ENCODE peak calls at places on chromosomes 3 and 15, in eight cellular contexts. C is right atrium auricular region; L is psoas muscle; S is cardiac muscle cell; W is SJSA1; A is fibroblast of the aortic adventitia; N is CD4-positive, alpha-beta memory T cell; Y is cardiac fibroblast. Z is an unnamed sample.

GRCh38 chr3:130934442-130935089 is 40.7 kb downstream of the ATP2C1 start:
- DNase-seq in L (no peak), S (no peak), Y (peak; percentile 25), N (no peak), C (no peak), A (peak; percentile 39), W (peak; percentile 7), Z (no peak)

GRCh38 chr3:58474348-58474911 is 17.5 kb upstream of the KCTD6 start:
- DNase-seq in L (no peak), A (no peak), W (no peak), N (no peak), Y (no peak), S (no peak), C (no peak), Z (no peak)

GRCh38 chr15:74695597-74696397 is at the start of gene EDC3:
- DNase-seq in L (peak; percentile 94), C (peak; percentile 77), N (peak; percentile 83), A (peak; percentile 79), S (peak; percentile 95), Y (peak; percentile 80), W (peak; percentile 83), Z (peak; percentile 77)

GRCh38 chr3:139122221-139122581 is 77.5 kb upstream of the PRR23C start:
- DNase-seq in L (no peak), W (no peak), Y (peak; percentile 59), A (peak; percentile 47), N (no peak), C (no peak), S (no peak), Z (no peak)

GRCh38 chr15:40081691-40082194 is 26.9 kb downstream of the BMF start:
- DNase-seq in C (peak; percentile 84), A (peak; percentile 59), W (peak; percentile 62), S (peak; percentile 86), Y (peak; percentile 92), N (no peak), L (peak; percentile 76), Z (peak; percentile 55)

GRCh38 chr3:67028385-67028784 is 30.3 kb downstream of the KBTBD8 start:
- DNase-seq in C (no peak), S (no peak), L (no peak), Y (no peak), W (no peak), A (no peak), N (no peak), Z (no peak)

GRCh38 chr3:56189486-56189985 is 278.7 kb downstream of the ERC2 start:
- DNase-seq in L (no peak), S (no peak), W (no peak), Y (no peak), N (no peak), A (no peak), C (no peak), Z (no peak)

GRCh38 chr3:178436773-178437172 is 99.5 kb upstream of the KCNMB2 start:
- DNase-seq in S (peak; percentile 32), L (no peak), C (no peak), W (peak; percentile 14), N (no peak), A (peak; percentile 83), Y (peak; percentile 73), Z (peak; percentile 36)

GRCh38 chr15:55999635-56000034 is 6.2 kb upstream of the NEDD4 start:
- DNase-seq in C (no peak), W (no peak), L (no peak), Y (no peak), S (no peak), N (no peak), A (no peak), Z (no peak)

GRCh38 chr3:171614318-171614967 is 154.2 kb upstream of the TNIK start:
- DNase-seq in A (no peak), S (peak; percentile 65), W (no peak), C (no peak), N (no peak), Y (peak; percentile 24), L (peak; percentile 42), Z (no peak)

DNA sequence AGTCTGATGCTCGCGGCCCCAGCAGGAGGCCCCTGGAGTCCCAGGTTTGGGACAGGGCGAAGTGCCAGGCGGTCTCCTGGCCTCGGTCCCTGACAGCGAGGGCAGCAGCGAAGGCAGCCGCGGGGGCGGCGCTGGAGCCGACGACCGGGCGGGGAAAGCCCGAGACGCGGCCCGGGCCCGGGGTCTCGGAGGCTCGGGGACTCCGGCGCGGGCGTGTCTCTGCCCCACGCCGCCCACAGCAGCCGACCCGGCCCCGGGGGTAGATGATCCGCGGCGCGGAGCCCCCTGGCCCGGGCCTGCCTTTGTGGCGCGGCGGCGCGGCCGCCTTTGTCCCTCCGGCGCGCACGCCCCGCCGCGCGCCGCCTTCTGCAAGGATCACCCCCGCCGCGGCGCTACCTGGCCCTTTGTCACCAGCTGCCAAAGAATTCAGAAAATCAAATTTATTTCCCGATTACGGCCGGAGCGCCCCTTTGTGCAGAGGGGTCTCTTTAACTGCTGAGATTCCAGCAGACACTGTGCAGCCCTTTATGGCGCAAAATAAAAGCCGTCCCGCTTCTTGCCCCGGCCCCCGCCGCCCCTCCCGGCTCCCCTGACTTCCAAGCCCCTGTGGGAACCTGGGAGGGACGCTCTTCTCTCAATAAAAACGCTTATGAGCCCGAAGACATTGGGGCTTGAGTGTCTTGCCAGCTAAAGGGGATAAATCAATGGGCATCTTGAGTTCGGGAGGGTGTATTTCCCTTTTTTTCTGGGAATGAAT is 68.3 kb downstream of the HES1 start:
- DNase-seq in S (peak; percentile 28), C (no peak), Y (no peak), W (no peak), L (no peak), A (no peak), N (no peak), Z (no peak)
- H3K4me3 ChIP-seq in S (peak overlapping the region; percentile 23), C (peak overlapping the region; percentile 45), Y (no peak overlapping the region), W (no peak overlapping the region), L (peak overlapping the region; percentile 52), A (no peak overlapping the region), N (peak overlapping the region; percentile 2), Z (no peak overlapping the region)

GRCh38 chr3:18111702-18112311 is 313.3 kb downstream of the SATB1 start:
- DNase-seq in Y (peak; percentile 22), C (no peak), S (no peak), W (peak; percentile 46), A (peak; percentile 18), N (no peak), L (no peak), Z (peak; percentile 68)
- H3K4me3 ChIP-seq in Y (no peak overlapping the region), C (no peak overlapping the region), S (no peak overlapping the region), W (peak overlapping the region; percentile 15), A (no peak overlapping the region), N (no peak overlapping the region), L (no peak overlapping the region), Z (peak overlapping the region; percentile 52)

GRCh38 chr3:64686446-64686908 is 1.3 kb downstream of the ADAMTS9 start:
- DNase-seq in Y (no peak), W (no peak), A (no peak), N (no peak), C (peak; percentile 71), S (peak; percentile 77), L (no peak), Z (no peak)
- H3K4me3 ChIP-seq in Y (peak overlapping the region; percentile 85), W (peak overlapping the region; percentile 50), A (peak overlapping the region; percentile 78), N (no peak overlapping the region), C (peak overlapping the region; percentile 75), S (peak overlapping the region; percentile 64), L (peak overlapping the region; percentile 78), Z (no peak overlapping the region)

GRCh38 chr3:70871909-70872656 is 559.6 kb upstream of the MDFIC2 start:
- DNase-seq in Y (peak; percentile 96), W (no peak), S (no peak), A (peak; percentile 95), N (no peak), L (no peak), C (no peak), Z (no peak)
- H3K4me3 ChIP-seq in Y (no peak overlapping the region), W (no peak overlapping the region), S (no peak overlapping the region), A (no peak overlapping the region), N (no peak overlapping the region), L (no peak overlapping the region), C (no peak overlapping the region), Z (no peak overlapping the region)

GRCh38 chr3:146542179-146542578 is 2.2 kb downstream of the PLSCR1 start:
- DNase-seq in W (no peak), L (no peak), S (no peak), A (peak; percentile 78), C (no peak), N (no peak), Y (peak; percentile 81), Z (no peak)
- H3K4me3 ChIP-seq in W (no peak overlapping the region), L (peak overlapping the region; percentile 74), S (no peak overlapping the region), A (peak overlapping the region; percentile 85), C (peak overlapping the region; percentile 80), N (no peak overlapping the region), Y (peak overlapping the region; percentile 84), Z (no peak overlapping the region)

DNA sequence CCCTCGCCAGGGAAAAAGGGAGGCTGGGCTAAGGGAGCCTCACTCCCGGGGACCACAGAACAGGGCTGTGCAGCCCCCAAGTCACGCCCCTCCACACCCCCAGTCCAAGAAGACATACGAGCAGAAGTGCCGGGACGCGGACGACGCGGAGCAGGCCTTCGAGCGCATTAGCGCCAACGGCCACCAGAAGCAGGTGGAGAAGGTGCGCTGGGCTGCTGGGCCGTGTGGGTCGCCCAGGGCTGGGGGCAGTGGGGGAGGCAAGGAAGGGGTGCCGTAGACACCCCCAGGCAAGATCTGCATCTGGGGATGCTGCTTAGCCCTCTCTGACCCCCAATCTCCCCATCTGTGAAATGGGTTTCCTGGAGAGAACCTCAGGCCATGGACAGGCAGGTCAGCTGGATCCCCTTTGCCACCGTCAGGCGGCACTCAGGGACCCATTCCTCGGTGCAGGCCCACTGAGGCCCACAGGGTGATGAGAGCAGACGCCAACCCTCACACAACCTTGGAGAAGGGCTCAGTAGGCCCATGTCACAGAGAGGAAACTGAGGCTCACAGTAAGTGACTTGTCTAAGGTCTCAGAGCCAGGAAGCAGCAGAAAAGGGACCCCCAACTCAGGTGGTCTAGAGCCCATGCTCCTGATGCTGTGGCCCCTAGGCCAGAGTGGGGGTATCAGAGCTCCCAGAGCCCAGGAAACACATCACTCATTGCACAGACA is 33.7 kb downstream of the PSTPIP1 start:
- DNase-seq in L (no peak), N (no peak), S (no peak), C (no peak), W (no peak), A (no peak), Y (no peak), Z (no peak)
- H3K4me3 ChIP-seq in L (peak overlapping the region; percentile 53), N (no peak overlapping the region), S (peak overlapping the region; percentile 13), C (peak overlapping the region; percentile 41), W (no peak overlapping the region), A (no peak overlapping the region), Y (peak overlapping the region; percentile 37), Z (no peak overlapping the region)

Z was measured in Jurkat, Clone E6-1.